ENCODE peak calls at places on chromosomes 1 and 21, in eight cellular contexts. P, B, S, R, U, H, J and O are unnamed samples.

GRCh38 chr1:67716800-67717199 is 31.8 kb downstream of the GADD45A start:
- DNase-seq in P (no peak), B (peak; percentile 73), S (no peak), R (peak; percentile 83), U (no peak), H (no peak), J (no peak), O (no peak)

GRCh38 chr1:167474191-167474641 is 44.1 kb downstream of the CD247 start:
- DNase-seq in P (no peak), B (no peak), S (no peak), R (no peak), U (no peak), H (no peak), J (no peak), O (no peak)

GRCh38 chr1:238582816-238583215 is 692.1 kb upstream of the ZP4 start:
- DNase-seq in P (no peak), B (no peak), S (peak; percentile 20), R (no peak), U (no peak), H (no peak), J (no peak), O (no peak)

GRCh38 chr1:21666572-21667320 is 2.4 kb downstream of the RAP1GAP start:
- DNase-seq in P (no peak), B (peak; percentile 25), S (no peak), R (no peak), U (no peak), H (no peak), J (no peak), O (no peak)

GRCh38 chr1:234997201-234998173 is 131.2 kb downstream of the TOMM20 start:
- DNase-seq in P (peak; percentile 98), B (peak; percentile 99), S (peak; percentile 99), R (peak; percentile 93), U (no peak), H (peak; percentile 93), J (peak; percentile 69), O (peak; percentile 55)

GRCh38 chr21:14572206-14572780 is 26.2 kb upstream of the SAMSN1 start:
- DNase-seq in P (no peak), B (no peak), S (no peak), R (no peak), U (no peak), H (no peak), J (no peak), O (no peak)

GRCh38 chr1:230863449-230863848 is 4.9 kb downstream of the C1orf198 start:
- DNase-seq in P (peak; percentile 42), B (no peak), S (no peak), R (peak; percentile 30), U (peak; percentile 32), H (no peak), J (no peak), O (no peak)

GRCh38 chr1:2206813-2207488 is 12.4 kb upstream of the FAAP20 start:
- DNase-seq in P (no peak), B (no peak), S (no peak), R (peak; percentile 35), U (no peak), H (no peak), J (no peak), O (no peak)

GRCh38 chr1:48526045-48526714 is 54.2 kb upstream of the SPATA6 start:
- DNase-seq in P (no peak), B (peak; percentile 45), S (peak; percentile 7), R (peak; percentile 30), U (no peak), H (no peak), J (peak; percentile 37), O (peak; percentile 63)

GRCh38 chr21:35048706-35049617 is at the start of gene RUNX1:
- DNase-seq in P (no peak), B (peak; percentile 70), S (peak; percentile 96), R (peak; percentile 50), U (peak; percentile 90), H (no peak), J (no peak), O (no peak)
- H3K27ac ChIP-seq in P (no peak within 1 kb of the TSS), B (peak within 1 kb of the TSS; percentile 91), S (peak within 1 kb of the TSS; percentile 77), R (peak within 1 kb of the TSS; percentile 69), U (peak within 1 kb of the TSS; percentile 87), H (peak within 1 kb of the TSS; percentile 80), J (peak within 1 kb of the TSS; percentile 89), O (peak within 1 kb of the TSS; percentile 83)

GRCh38 chr21:36766511-36766910 is 67.6 kb downstream of the SIM2 start:
- DNase-seq in P (no peak), B (no peak), S (no peak), R (no peak), U (no peak), H (no peak), J (no peak), O (no peak)

GRCh38 chr21:36773111-36773510 is 74.2 kb downstream of the SIM2 start:
- DNase-seq in P (peak; percentile 86), B (peak; percentile 76), S (peak; percentile 90), R (peak; percentile 80), U (no peak), H (peak; percentile 68), J (no peak), O (peak; percentile 76)

GRCh38 chr21:36767096-36767495 is 68.2 kb downstream of the SIM2 start:
- DNase-seq in P (no peak), B (no peak), S (no peak), R (no peak), U (no peak), H (no peak), J (no peak), O (no peak)

GRCh38 chr21:36768496-36768895 is 69.6 kb downstream of the SIM2 start:
- DNase-seq in P (no peak), B (no peak), S (no peak), R (no peak), U (no peak), H (no peak), J (no peak), O (no peak)

GRCh38 chr21:36769051-36769867 is 70.3 kb downstream of the SIM2 start:
- DNase-seq in P (no peak), B (no peak), S (peak; percentile 96), R (no peak), U (no peak), H (no peak), J (no peak), O (no peak)
- H3K27ac ChIP-seq in P (peak overlapping the region; percentile 52), B (no peak overlapping the region), S (no peak overlapping the region), R (no peak overlapping the region), U (no peak overlapping the region), H (no peak overlapping the region), J (no peak overlapping the region), O (no peak overlapping the region)

GRCh38 chr1:247748041-247748440 is at the start of gene OR14A2:
- DNase-seq in P (no peak), B (no peak), S (no peak), R (no peak), U (no peak), H (no peak), J (no peak), O (no peak)
- H3K27ac ChIP-seq in P (no peak within 1 kb of the TSS), B (no peak within 1 kb of the TSS), S (no peak within 1 kb of the TSS), R (no peak within 1 kb of the TSS), U (no peak within 1 kb of the TSS), H (no peak within 1 kb of the TSS), J (peak within 1 kb of the TSS; percentile 53), O (no peak within 1 kb of the TSS)

GRCh38 chr1:8545078-8545477 is 227.2 kb downstream of the SLC45A1 start:
- DNase-seq in P (no peak), B (no peak), S (no peak), R (no peak), U (peak; percentile 55), H (no peak), J (no peak), O (no peak)
- H3K27ac ChIP-seq in P (no peak overlapping the region), B (no peak overlapping the region), S (no peak overlapping the region), R (no peak overlapping the region), U (peak overlapping the region; percentile 38), H (no peak overlapping the region), J (no peak overlapping the region), O (no peak overlapping the region)

DNA sequence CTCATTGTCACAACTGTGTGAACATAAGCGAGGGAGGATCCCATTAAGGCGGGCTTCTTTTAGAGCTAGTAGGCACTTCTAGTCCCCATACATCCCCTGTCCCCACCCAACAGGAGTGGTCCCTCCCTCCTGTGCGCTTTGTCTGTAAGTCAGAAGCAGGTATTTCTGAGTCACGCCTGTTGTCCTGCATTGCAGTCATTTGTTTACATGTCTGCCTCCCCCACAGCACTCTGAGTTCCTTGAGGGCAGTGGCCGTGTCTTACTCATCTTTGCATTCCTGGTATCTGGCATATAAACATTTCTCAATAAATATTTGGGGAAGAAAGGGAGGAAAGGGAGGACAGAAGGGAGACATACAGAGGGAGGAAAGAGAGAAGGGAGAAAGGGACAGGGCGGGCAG is 40.3 kb downstream of the PLEKHA6 start:
- DNase-seq in P (no peak), B (peak; percentile 96), S (peak; percentile 90), R (no peak), U (no peak), H (peak; percentile 85), J (no peak), O (no peak)
- H3K27ac ChIP-seq in P (no peak overlapping the region), B (peak overlapping the region; percentile 95), S (peak overlapping the region; percentile 64), R (peak overlapping the region; percentile 46), U (no peak overlapping the region), H (peak overlapping the region; percentile 91), J (no peak overlapping the region), O (no peak overlapping the region)

GRCh38 chr21:41979751-41980369 is 26.0 kb upstream of the C2CD2 start:
- DNase-seq in P (no peak), B (no peak), S (no peak), R (peak; percentile 10), U (no peak), H (no peak), J (no peak), O (no peak)
- H3K27ac ChIP-seq in P (no peak overlapping the region), B (no peak overlapping the region), S (no peak overlapping the region), R (no peak overlapping the region), U (no peak overlapping the region), H (no peak overlapping the region), J (no peak overlapping the region), O (no peak overlapping the region)